ENCODE peak calls at places on chromosomes 1 and 21, in eight cellular contexts. B is A549; Y is MM.1S; G is CD4-positive, CD25-positive, alpha-beta regulatory T cell; K is RWPE1; W is lung; V is IMR-90; F is stomach. C is an unnamed sample.

GRCh38 chr1:8374812-8375211 is 56.9 kb downstream of the SLC45A1 start:
- DNase-seq in B (peak), Y (no peak), G (no peak), K (peak), W (no peak), V (peak), F (peak), C (peak)

GRCh38 chr1:164731161-164731747 is 172.3 kb downstream of the PBX1 start:
- DNase-seq in B (no peak), Y (no peak), G (no peak), K (no peak), W (no peak), V (no peak), F (no peak), C (no peak)

GRCh38 chr1:73701816-73702215 is 496.2 kb downstream of the LRRIQ3 start:
- DNase-seq in B (no peak), Y (no peak), G (no peak), K (no peak), W (no peak), V (no peak), F (no peak), C (no peak)

GRCh38 chr1:9292361-9293240 is at the start of gene SPSB1:
- DNase-seq in B (peak), Y (peak), G (peak), K (peak), W (peak), V (peak), F (peak), C (peak)

GRCh38 chr1:36154765-36155559 is 998 bp upstream of the MAP7D1 start:
- DNase-seq in B (no peak), Y (no peak), G (no peak), K (no peak), W (no peak), V (no peak), F (no peak), C (no peak)

GRCh38 chr1:226627050-226627755 is 78.6 kb downstream of the STUM start:
- DNase-seq in B (no peak), Y (no peak), G (no peak), K (no peak), W (no peak), V (no peak), F (no peak), C (no peak)

GRCh38 chr21:44296103-44296519 is 3.7 kb upstream of the PFKL start:
- DNase-seq in B (no peak), Y (no peak), G (no peak), K (no peak), W (no peak), V (no peak), F (no peak), C (no peak)

GRCh38 chr1:188128761-188129160 is 1300.0 kb downstream of the PLA2G4A start:
- DNase-seq in B (peak), Y (peak), G (no peak), K (no peak), W (no peak), V (peak), F (no peak), C (no peak)

GRCh38 chr21:41403331-41403730 is 22.7 kb upstream of the MX1 start:
- DNase-seq in B (no peak), Y (no peak), G (no peak), K (no peak), W (no peak), V (no peak), F (no peak), C (no peak)

GRCh38 chr1:45864124-45864721 is 60.8 kb downstream of the MAST2 start:
- DNase-seq in B (no peak), Y (no peak), G (no peak), K (no peak), W (no peak), V (no peak), F (no peak), C (no peak)

GRCh38 chr21:43726686-43727570 is 8.0 kb downstream of the PDXK start:
- DNase-seq in B (peak), Y (no peak), G (no peak), K (no peak), W (no peak), V (no peak), F (no peak), C (no peak)

GRCh38 chr1:87977145-87977544 is 648.5 kb downstream of the LMO4 start:
- DNase-seq in B (no peak), Y (no peak), G (no peak), K (peak), W (no peak), V (no peak), F (no peak), C (no peak)

GRCh38 chr1:7693662-7694061 is 77.4 kb upstream of the VAMP3 start:
- DNase-seq in B (no peak), Y (no peak), G (no peak), K (no peak), W (no peak), V (no peak), F (no peak), C (no peak)

GRCh38 chr1:55965981-55966461 is 613.3 kb downstream of the PLPP3 start:
- DNase-seq in B (no peak), Y (no peak), G (no peak), K (peak), W (no peak), V (peak), F (no peak), C (no peak)

GRCh38 chr1:81174052-81174451 is 626.7 kb upstream of the ADGRL2 start:
- DNase-seq in B (no peak), Y (no peak), G (no peak), K (no peak), W (no peak), V (peak), F (no peak), C (no peak)

GRCh38 chr1:206469933-206470691 is at the start of gene IKBKE:
- DNase-seq in B (peak), Y (peak), G (peak), K (peak), W (peak), V (peak), F (peak), C (peak)

GRCh38 chr1:2413495-2414296 is 1.3 kb upstream of the PEX10 start:
- DNase-seq in B (peak), Y (peak), G (no peak), K (no peak), W (no peak), V (no peak), F (no peak), C (peak)

GRCh38 chr1:207848234-207848633 is 62.7 kb downstream of the CD34 start:
- DNase-seq in B (peak), Y (no peak), G (no peak), K (peak), W (peak), V (peak), F (peak), C (peak)

GRCh38 chr1:178633068-178633467 is 92.0 kb upstream of the RALGPS2 start:
- DNase-seq in B (peak), Y (no peak), G (no peak), K (peak), W (no peak), V (peak), F (no peak), C (no peak)

GRCh38 chr1:14778882-14779594 is 180.6 kb downstream of the KAZN start:
- DNase-seq in B (peak), Y (peak), G (no peak), K (no peak), W (peak), V (peak), F (peak), C (peak)

GRCh38 chr1:223298706-223299105 is 65.3 kb downstream of the SUSD4 start:
- DNase-seq in B (no peak), Y (no peak), G (no peak), K (no peak), W (no peak), V (peak), F (no peak), C (no peak)

GRCh38 chr21:42063578-42064521 is 7.3 kb upstream of the UMODL1 start:
- DNase-seq in B (no peak), Y (peak), G (peak), K (peak), W (peak), V (no peak), F (peak), C (peak)

GRCh38 chr1:232009741-232010140 is 383.2 kb downstream of the DISC1 start:
- DNase-seq in B (no peak), Y (no peak), G (no peak), K (no peak), W (no peak), V (no peak), F (no peak), C (peak)

GRCh38 chr1:23745515-23745914 is 2.2 kb downstream of the ELOA start:
- DNase-seq in B (peak), Y (peak), G (no peak), K (peak), W (no peak), V (peak), F (no peak), C (no peak)

GRCh38 chr1:35053433-35053832 is 21.7 kb upstream of the ZMYM6 start:
- DNase-seq in B (no peak), Y (no peak), G (no peak), K (no peak), W (no peak), V (no peak), F (no peak), C (no peak)

GRCh38 chr1:13706058-13706457 is 6.1 kb downstream of the PRDM2 start:
- DNase-seq in B (no peak), Y (no peak), G (no peak), K (no peak), W (no peak), V (no peak), F (no peak), C (no peak)

GRCh38 chr1:229000187-229000586 is 264.9 kb downstream of the RHOU start:
- DNase-seq in B (no peak), Y (no peak), G (no peak), K (no peak), W (no peak), V (no peak), F (no peak), C (no peak)

GRCh38 chr1:229001467-229001866 is 266.2 kb downstream of the RHOU start:
- DNase-seq in B (no peak), Y (no peak), G (no peak), K (no peak), W (no peak), V (no peak), F (no peak), C (no peak)

GRCh38 chr1:229002451-229002960 is 267.2 kb downstream of the RHOU start:
- DNase-seq in B (no peak), Y (no peak), G (no peak), K (no peak), W (no peak), V (no peak), F (no peak), C (no peak)

GRCh38 chr1:229003233-229004031 is 267.5 kb upstream of the RAB4A start:
- DNase-seq in B (no peak), Y (no peak), G (no peak), K (no peak), W (no peak), V (no peak), F (no peak), C (no peak)

DNA sequence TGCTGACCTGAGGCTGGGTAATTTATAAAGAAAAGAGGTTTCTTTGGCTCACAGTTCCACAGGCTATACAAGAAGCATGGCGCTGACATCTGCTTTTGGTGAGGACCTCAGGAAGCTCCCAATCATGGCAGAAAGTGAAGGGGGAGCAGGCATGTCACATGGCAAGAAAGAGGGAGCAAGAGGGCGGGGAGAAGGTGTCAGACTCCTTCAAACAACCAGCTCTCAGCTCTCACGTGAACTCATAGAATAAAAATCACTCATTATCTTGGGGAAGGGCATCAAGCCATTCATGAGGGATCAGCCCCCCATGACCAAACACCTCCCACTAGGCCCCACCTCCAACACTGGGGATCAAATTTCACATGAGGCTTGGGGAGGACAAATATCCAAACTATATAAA is 266.8 kb downstream of the RHOU start:
- DNase-seq in B (no peak), Y (no peak), G (no peak), K (no peak), W (no peak), V (no peak), F (no peak), C (no peak)
- H3K27ac ChIP-seq in B (no peak), Y (no peak), G (no peak), K (no peak), W (no peak), V (no peak), F (no peak), C (no peak)

GRCh38 chr1:163076446-163076845 is 7.3 kb downstream of the RGS4 start:
- DNase-seq in B (no peak), Y (no peak), G (no peak), K (no peak), W (no peak), V (peak), F (no peak), C (no peak)
- H3K27ac ChIP-seq in B (no peak), Y (no peak), G (no peak), K (no peak), W (no peak), V (no peak), F (no peak), C (no peak)

DNA sequence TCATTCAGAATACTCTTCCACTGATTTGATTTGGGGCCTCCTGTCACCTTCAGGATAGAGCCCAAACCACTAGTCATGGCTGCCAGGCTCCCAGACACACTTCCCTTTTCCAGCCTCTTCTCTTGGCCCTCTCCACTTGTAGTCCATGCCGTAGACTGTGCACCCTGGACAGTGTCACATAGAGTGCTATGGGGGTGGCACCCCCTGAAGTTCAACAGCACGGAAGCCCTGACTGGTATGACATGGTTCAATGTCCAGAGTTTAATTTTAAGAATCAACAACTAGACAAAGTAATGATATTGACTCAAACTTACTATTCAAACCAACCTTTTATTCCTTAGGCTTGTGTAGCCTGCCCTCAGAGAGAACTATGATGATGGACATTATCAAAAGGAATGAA is 22.3 kb downstream of the FMO2 start:
- DNase-seq in B (no peak), Y (no peak), G (no peak), K (no peak), W (no peak), V (no peak), F (no peak), C (no peak)
- H3K27ac ChIP-seq in B (no peak), Y (no peak), G (no peak), K (no peak), W (peak), V (no peak), F (no peak), C (no peak)

GRCh38 chr1:227889047-227889862 is 58.5 kb downstream of the WNT9A start:
- DNase-seq in B (no peak), Y (no peak), G (no peak), K (no peak), W (no peak), V (no peak), F (peak), C (peak)

GRCh38 chr1:227886993-227887696 is 60.6 kb downstream of the WNT9A start:
- DNase-seq in B (no peak), Y (no peak), G (peak), K (no peak), W (peak), V (peak), F (peak), C (peak)

GRCh38 chr1:227887697-227888403 is 59.9 kb downstream of the WNT9A start:
- DNase-seq in B (no peak), Y (no peak), G (no peak), K (no peak), W (peak), V (no peak), F (peak), C (peak)

GRCh38 chr1:227889863-227890405 is 57.8 kb downstream of the WNT9A start:
- DNase-seq in B (no peak), Y (no peak), G (no peak), K (no peak), W (no peak), V (no peak), F (peak), C (peak)

DNA sequence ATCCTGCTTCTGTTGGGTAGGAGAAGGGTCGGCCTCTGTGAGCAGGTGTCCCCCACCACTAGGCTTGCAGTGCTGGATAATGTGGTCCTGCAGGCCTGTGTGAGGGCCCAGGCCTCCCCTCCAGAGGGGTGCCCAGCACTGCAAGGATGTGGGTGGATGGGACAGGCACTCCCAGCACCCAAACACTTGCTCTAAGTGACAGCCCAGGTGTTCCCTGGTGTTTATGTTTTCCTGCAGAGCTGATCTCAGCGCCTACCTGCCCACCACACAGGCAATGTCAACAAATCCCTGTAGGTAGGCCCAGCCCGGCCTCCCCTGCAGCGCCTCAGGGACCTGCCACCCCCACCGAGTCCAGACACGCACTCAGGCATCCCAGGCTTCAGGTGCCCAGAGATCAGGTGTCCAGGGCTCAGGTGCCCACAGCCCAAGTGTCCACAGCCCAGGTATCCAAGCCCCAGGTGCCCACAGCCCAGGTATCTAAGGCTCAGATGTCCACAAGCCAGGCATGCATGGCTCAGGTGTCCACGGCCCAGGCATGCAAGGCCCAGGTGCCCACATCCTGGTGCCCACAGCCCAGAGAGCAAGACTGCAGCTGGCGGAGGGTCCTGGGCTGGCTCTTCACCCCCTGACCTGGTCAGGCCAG is 59.2 kb downstream of the WNT9A start:
- DNase-seq in B (no peak), Y (no peak), G (no peak), K (no peak), W (peak), V (no peak), F (peak), C (peak)
- H3K27ac ChIP-seq in B (no peak), Y (no peak), G (peak), K (peak), W (no peak), V (no peak), F (no peak), C (no peak)

GRCh38 chr1:181594553-181594952 is 111.2 kb downstream of the CACNA1E start:
- DNase-seq in B (no peak), Y (no peak), G (no peak), K (no peak), W (no peak), V (no peak), F (no peak), C (no peak)
- H3K27ac ChIP-seq in B (no peak), Y (no peak), G (no peak), K (no peak), W (no peak), V (no peak), F (no peak), C (no peak)

DNA sequence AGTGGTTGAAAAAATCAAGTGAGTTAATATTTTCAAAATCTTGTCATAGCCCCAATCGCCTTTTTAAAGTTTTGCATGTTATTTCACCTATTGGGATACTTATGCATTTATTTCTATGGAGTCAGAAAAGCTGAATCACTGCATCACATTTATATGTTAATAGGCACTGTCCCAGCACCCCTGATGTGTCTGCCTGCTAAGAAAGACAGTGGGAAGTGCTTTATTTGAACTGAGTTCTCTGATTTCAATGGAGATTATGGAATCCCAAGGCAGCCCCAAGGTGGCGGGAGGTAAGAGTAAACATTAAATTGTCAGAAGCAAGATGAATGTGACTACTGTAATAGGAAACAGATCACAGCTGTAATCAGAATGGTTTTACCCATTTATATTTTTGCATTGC is 2225.7 kb downstream of the NCAM2 start:
- DNase-seq in B (no peak), Y (no peak), G (no peak), K (no peak), W (no peak), V (no peak), F (no peak), C (no peak)
- H3K27ac ChIP-seq in B (no peak), Y (no peak), G (no peak), K (no peak), W (no peak), V (no peak), F (no peak), C (no peak)

GRCh38 chr1:108559215-108560142 is at the start of gene EEIG2:
- DNase-seq in B (peak), Y (peak), G (peak), K (peak), W (peak), V (peak), F (peak), C (peak)
- H3K27ac ChIP-seq in B (peak), Y (peak), G (peak), K (peak), W (peak), V (peak), F (peak), C (peak)

DNA sequence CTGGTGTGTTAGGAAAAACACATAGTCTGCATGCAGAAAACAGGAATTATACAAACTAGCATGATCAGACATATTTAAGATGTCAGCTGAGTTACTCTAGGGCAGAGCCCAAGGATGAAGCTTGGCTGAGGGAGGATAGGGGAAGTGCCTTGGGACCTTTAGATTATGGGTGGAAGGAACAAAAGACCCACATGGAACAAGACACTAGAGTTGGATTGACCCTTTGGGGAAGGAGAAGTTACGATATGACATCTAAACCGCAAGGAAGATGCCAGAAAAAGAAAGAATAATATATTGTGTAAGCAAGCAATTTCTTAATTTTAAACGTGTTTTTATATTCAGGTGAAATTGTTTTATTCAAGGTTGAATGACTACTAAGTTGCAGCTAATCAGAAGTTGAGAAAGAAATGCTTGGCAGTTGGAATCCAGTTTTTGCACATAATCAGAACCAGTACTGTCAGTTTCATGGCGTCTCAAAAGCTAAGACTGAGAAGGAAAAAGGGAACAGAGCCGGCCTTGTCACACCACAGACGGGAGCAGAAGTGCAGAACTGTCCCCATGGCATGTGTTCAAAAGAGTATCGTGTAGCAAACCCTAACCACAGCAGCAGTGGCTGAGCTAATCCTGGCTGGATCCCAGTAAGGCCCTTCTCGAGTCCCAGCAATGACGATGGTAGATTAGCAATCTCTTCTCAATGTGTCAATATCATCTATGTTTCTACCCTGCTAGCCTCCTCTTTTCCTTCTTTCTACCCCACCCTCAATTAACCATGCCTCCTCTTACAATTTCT is 31.2 kb upstream of the IFNAR2 start:
- DNase-seq in B (no peak), Y (no peak), G (no peak), K (no peak), W (peak), V (peak), F (no peak), C (no peak)
- H3K27ac ChIP-seq in B (no peak), Y (no peak), G (no peak), K (no peak), W (peak), V (no peak), F (no peak), C (no peak)

GRCh38 chr1:64933296-64934070 is 32.9 kb downstream of the JAK1 start:
- DNase-seq in B (peak), Y (no peak), G (no peak), K (no peak), W (peak), V (peak), F (no peak), C (no peak)
- H3K27ac ChIP-seq in B (peak), Y (no peak), G (peak), K (no peak), W (peak), V (peak), F (no peak), C (peak)

C was measured in colonic mucosa.